ENCODE peak calls at places on chromosome 17, in nine cellular contexts. One of them, this sample, is unnamed.
A peak's percentile ranks its signal among the peaks of the same experiment; 100 is the strongest.

GRCh38 chr17:11514981-11515680 is 83.1 kb upstream of the DNAH9 start:
- DNase-seq in ascending aorta: no peak
- DNase-seq in cardiac fibroblast: no peak
- DNase-seq in astrocyte of the cerebellum: no peak
- DNase-seq in foreskin fibroblast: no peak
- DNase-seq in endothelial cell: no peak
- DNase-seq in left ventricle myocardium inferior: no peak
- DNase-seq in GM12865: no peak
- DNase-seq in PC-9: no peak
- DNase-seq in this sample: no peak

GRCh38 chr17:67401598-67402504 is 24.8 kb downstream of the PITPNC1 start:
- DNase-seq in ascending aorta: no peak
- DNase-seq in cardiac fibroblast: no peak
- DNase-seq in astrocyte of the cerebellum: no peak
- DNase-seq in foreskin fibroblast: no peak
- DNase-seq in endothelial cell: no peak
- DNase-seq in left ventricle myocardium inferior: no peak
- DNase-seq in GM12865: no peak
- DNase-seq in PC-9: no peak
- DNase-seq in this sample: no peak

GRCh38 chr17:43556292-43556691 is 10.2 kb upstream of the ETV4 start:
- DNase-seq in ascending aorta: no peak
- DNase-seq in cardiac fibroblast: peak; percentile 47
- DNase-seq in astrocyte of the cerebellum: no peak
- DNase-seq in foreskin fibroblast: peak; percentile 94
- DNase-seq in endothelial cell: no peak
- DNase-seq in left ventricle myocardium inferior: no peak
- DNase-seq in GM12865: no peak
- DNase-seq in PC-9: peak; percentile 91
- DNase-seq in this sample: peak; percentile 30

GRCh38 chr17:1137465-1137894 is 42.3 kb downstream of the ABR start:
- DNase-seq in ascending aorta: no peak
- DNase-seq in cardiac fibroblast: no peak
- DNase-seq in astrocyte of the cerebellum: no peak
- DNase-seq in foreskin fibroblast: no peak
- DNase-seq in endothelial cell: no peak
- DNase-seq in left ventricle myocardium inferior: no peak
- DNase-seq in GM12865: no peak
- DNase-seq in PC-9: no peak
- DNase-seq in this sample: no peak

GRCh38 chr17:68564415-68565111 is 36.6 kb downstream of the FAM20A start:
- DNase-seq in ascending aorta: no peak
- DNase-seq in cardiac fibroblast: no peak
- DNase-seq in astrocyte of the cerebellum: no peak
- DNase-seq in foreskin fibroblast: no peak
- DNase-seq in endothelial cell: no peak
- DNase-seq in left ventricle myocardium inferior: no peak
- DNase-seq in GM12865: no peak
- DNase-seq in PC-9: no peak
- DNase-seq in this sample: no peak

GRCh38 chr17:43534909-43535308 is 11.2 kb downstream of the ETV4 start:
- DNase-seq in ascending aorta: no peak
- DNase-seq in cardiac fibroblast: peak; percentile 22
- DNase-seq in astrocyte of the cerebellum: no peak
- DNase-seq in foreskin fibroblast: no peak
- DNase-seq in endothelial cell: no peak
- DNase-seq in left ventricle myocardium inferior: no peak
- DNase-seq in GM12865: no peak
- DNase-seq in PC-9: no peak
- DNase-seq in this sample: no peak

GRCh38 chr17:37088459-37088858 is 139.7 kb downstream of the AATF start:
- DNase-seq in ascending aorta: no peak
- DNase-seq in cardiac fibroblast: no peak
- DNase-seq in astrocyte of the cerebellum: no peak
- DNase-seq in foreskin fibroblast: no peak
- DNase-seq in endothelial cell: no peak
- DNase-seq in left ventricle myocardium inferior: no peak
- DNase-seq in GM12865: no peak
- DNase-seq in PC-9: peak; percentile 77
- DNase-seq in this sample: peak; percentile 83

GRCh38 chr17:7019839-7020519 is 2.9 kb upstream of the BCL6B start:
- DNase-seq in ascending aorta: no peak
- DNase-seq in cardiac fibroblast: peak; percentile 66
- DNase-seq in astrocyte of the cerebellum: no peak
- DNase-seq in foreskin fibroblast: no peak
- DNase-seq in endothelial cell: peak; percentile 74
- DNase-seq in left ventricle myocardium inferior: no peak
- DNase-seq in GM12865: no peak
- DNase-seq in PC-9: no peak
- DNase-seq in this sample: peak; percentile 51

GRCh38 chr17:17157041-17157440 is 49.1 kb downstream of the PLD6 start:
- DNase-seq in ascending aorta: no peak
- DNase-seq in cardiac fibroblast: no peak
- DNase-seq in astrocyte of the cerebellum: no peak
- DNase-seq in foreskin fibroblast: no peak
- DNase-seq in endothelial cell: no peak
- DNase-seq in left ventricle myocardium inferior: no peak
- DNase-seq in GM12865: no peak
- DNase-seq in PC-9: no peak
- DNase-seq in this sample: no peak
- TF ChIP-seq CTCF in ascending aorta: no peak
- TF ChIP-seq CTCF in cardiac fibroblast: no peak
- TF ChIP-seq CTCF in astrocyte of the cerebellum: no peak
- TF ChIP-seq CTCF in foreskin fibroblast: no peak
- TF ChIP-seq CTCF in endothelial cell: no peak
- TF ChIP-seq CTCF in left ventricle myocardium inferior: no peak
- TF ChIP-seq CTCF in GM12865: no peak
- TF ChIP-seq CTCF in PC-9: no peak
- TF ChIP-seq CTCF in this sample: no peak

DNA sequence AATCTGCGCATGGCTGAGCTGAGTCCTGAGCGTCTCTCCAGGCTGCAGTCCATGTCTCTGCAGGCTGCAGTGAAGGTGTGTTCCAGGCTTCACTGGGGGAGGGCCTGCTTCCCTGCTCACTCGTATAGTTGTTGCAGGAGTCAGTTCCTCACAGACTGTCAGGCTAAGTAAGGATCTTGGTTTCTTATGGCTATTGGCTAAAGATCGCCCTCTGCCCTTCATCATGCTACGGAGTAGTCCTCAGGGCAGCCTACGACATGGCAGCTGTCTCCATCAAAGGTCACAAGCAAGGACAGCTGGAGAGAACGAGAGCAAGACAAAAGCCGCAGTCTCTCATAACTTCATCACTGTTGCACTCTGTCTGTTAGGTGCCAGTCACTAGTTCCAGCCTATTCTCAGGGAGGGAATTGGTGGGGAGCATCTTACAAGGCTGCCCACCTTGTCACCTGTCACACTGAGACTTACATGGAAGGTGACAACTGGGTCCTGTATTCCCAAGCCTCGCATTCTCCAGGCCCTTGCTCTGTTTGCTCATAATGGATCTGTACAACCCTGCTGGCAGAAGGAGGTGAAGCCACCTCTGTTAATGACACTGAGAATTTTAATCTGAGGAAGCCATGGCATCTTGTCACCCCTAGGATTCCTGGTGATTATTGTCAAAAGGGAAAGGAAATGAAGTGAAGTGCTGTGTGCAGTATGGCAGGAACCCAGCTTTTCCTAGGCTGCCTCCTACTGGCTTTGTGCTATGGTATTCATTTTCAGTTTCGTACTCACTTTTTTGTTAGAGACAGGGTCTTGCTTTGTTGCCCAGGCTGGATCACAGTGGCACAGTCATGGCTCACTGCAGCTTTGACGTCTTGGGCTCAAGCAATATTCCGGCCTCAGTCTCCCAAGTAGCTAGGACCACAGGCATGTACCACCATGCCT is 43.4 kb downstream of the MFSD11 start:
- DNase-seq in ascending aorta: no peak
- DNase-seq in cardiac fibroblast: no peak
- DNase-seq in astrocyte of the cerebellum: no peak
- DNase-seq in foreskin fibroblast: no peak
- DNase-seq in endothelial cell: no peak
- DNase-seq in left ventricle myocardium inferior: no peak
- DNase-seq in GM12865: peak; percentile 3
- DNase-seq in PC-9: no peak
- DNase-seq in this sample: no peak
- TF ChIP-seq CTCF in ascending aorta: no peak
- TF ChIP-seq CTCF in cardiac fibroblast: no peak
- TF ChIP-seq CTCF in astrocyte of the cerebellum: no peak
- TF ChIP-seq CTCF in foreskin fibroblast: no peak
- TF ChIP-seq CTCF in endothelial cell: no peak
- TF ChIP-seq CTCF in left ventricle myocardium inferior: no peak
- TF ChIP-seq CTCF in GM12865: no peak
- TF ChIP-seq CTCF in PC-9: no peak
- TF ChIP-seq CTCF in this sample: no peak

GRCh38 chr17:45229681-45230409 is 8.2 kb downstream of the FMNL1 start:
- DNase-seq in ascending aorta: no peak
- DNase-seq in cardiac fibroblast: no peak
- DNase-seq in astrocyte of the cerebellum: no peak
- DNase-seq in foreskin fibroblast: no peak
- DNase-seq in endothelial cell: no peak
- DNase-seq in left ventricle myocardium inferior: peak; percentile 54
- DNase-seq in GM12865: peak; percentile 63
- DNase-seq in PC-9: no peak
- DNase-seq in this sample: no peak

GRCh38 chr17:45230410-45230786 is 8.7 kb downstream of the FMNL1 start:
- DNase-seq in ascending aorta: no peak
- DNase-seq in cardiac fibroblast: no peak
- DNase-seq in astrocyte of the cerebellum: no peak
- DNase-seq in foreskin fibroblast: no peak
- DNase-seq in endothelial cell: no peak
- DNase-seq in left ventricle myocardium inferior: no peak
- DNase-seq in GM12865: no peak
- DNase-seq in PC-9: no peak
- DNase-seq in this sample: no peak

GRCh38 chr17:45232514-45233422 is 11.1 kb downstream of the FMNL1 start:
- DNase-seq in ascending aorta: no peak
- DNase-seq in cardiac fibroblast: no peak
- DNase-seq in astrocyte of the cerebellum: no peak
- DNase-seq in foreskin fibroblast: no peak
- DNase-seq in endothelial cell: no peak
- DNase-seq in left ventricle myocardium inferior: no peak
- DNase-seq in GM12865: no peak
- DNase-seq in PC-9: no peak
- DNase-seq in this sample: no peak

GRCh38 chr17:45230787-45231480 is 9.2 kb downstream of the FMNL1 start:
- DNase-seq in ascending aorta: no peak
- DNase-seq in cardiac fibroblast: peak; percentile 73
- DNase-seq in astrocyte of the cerebellum: no peak
- DNase-seq in foreskin fibroblast: peak; percentile 39
- DNase-seq in endothelial cell: no peak
- DNase-seq in left ventricle myocardium inferior: peak; percentile 77
- DNase-seq in GM12865: no peak
- DNase-seq in PC-9: peak; percentile 62
- DNase-seq in this sample: no peak

DNA sequence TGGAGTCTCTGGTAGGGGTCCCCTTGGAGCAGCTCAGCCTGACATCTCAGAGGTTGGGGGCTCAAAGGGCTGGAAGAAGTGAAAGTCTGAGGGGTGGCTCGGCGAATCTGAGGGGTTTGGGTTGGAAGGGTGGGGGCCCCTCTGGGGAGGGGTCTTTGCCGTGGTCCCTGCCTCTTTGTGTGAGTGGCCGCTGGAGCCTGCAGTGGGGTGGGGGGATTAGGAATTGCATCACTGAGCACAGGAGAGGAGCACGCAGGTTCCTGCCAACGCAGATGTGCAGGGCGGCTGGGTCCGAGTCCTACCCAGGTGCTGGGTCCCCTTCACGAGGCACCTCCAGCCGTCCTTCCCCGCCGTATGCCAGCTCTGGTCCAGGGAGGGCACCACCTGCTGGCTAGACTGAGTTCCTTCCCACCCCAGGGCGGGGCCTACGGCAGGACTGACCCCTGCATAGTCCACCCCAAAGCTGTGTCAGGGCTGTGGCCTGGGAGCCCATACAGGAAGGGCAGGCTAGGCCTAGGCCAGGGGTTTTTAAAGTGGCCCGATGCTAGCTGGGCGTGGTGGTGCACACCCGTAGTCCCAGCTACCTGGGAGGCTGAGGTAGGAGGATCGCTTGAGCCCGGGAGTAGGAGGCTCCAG is 9.9 kb downstream of the FMNL1 start:
- DNase-seq in ascending aorta: no peak
- DNase-seq in cardiac fibroblast: no peak
- DNase-seq in astrocyte of the cerebellum: no peak
- DNase-seq in foreskin fibroblast: no peak
- DNase-seq in endothelial cell: peak; percentile 49
- DNase-seq in left ventricle myocardium inferior: no peak
- DNase-seq in GM12865: peak; percentile 46
- DNase-seq in PC-9: no peak
- DNase-seq in this sample: peak; percentile 85
- TF ChIP-seq CTCF in ascending aorta: peak; percentile 11
- TF ChIP-seq CTCF in cardiac fibroblast: peak; percentile 44
- TF ChIP-seq CTCF in astrocyte of the cerebellum: peak; percentile 30
- TF ChIP-seq CTCF in foreskin fibroblast: peak; percentile 15
- TF ChIP-seq CTCF in endothelial cell: peak; percentile 18
- TF ChIP-seq CTCF in left ventricle myocardium inferior: peak; percentile 42
- TF ChIP-seq CTCF in GM12865: peak; percentile 39
- TF ChIP-seq CTCF in PC-9: peak; percentile 57
- TF ChIP-seq CTCF in this sample: peak; percentile 66

GRCh38 chr17:32264140-32264799 is 1.4 kb upstream of the RHBDL3 start:
- DNase-seq in ascending aorta: no peak
- DNase-seq in cardiac fibroblast: no peak
- DNase-seq in astrocyte of the cerebellum: no peak
- DNase-seq in foreskin fibroblast: no peak
- DNase-seq in endothelial cell: no peak
- DNase-seq in left ventricle myocardium inferior: no peak
- DNase-seq in GM12865: no peak
- DNase-seq in PC-9: no peak
- DNase-seq in this sample: no peak
- TF ChIP-seq CTCF in ascending aorta: no peak
- TF ChIP-seq CTCF in cardiac fibroblast: peak; percentile 22
- TF ChIP-seq CTCF in astrocyte of the cerebellum: no peak
- TF ChIP-seq CTCF in foreskin fibroblast: no peak
- TF ChIP-seq CTCF in endothelial cell: peak; percentile 18
- TF ChIP-seq CTCF in left ventricle myocardium inferior: no peak
- TF ChIP-seq CTCF in GM12865: no peak
- TF ChIP-seq CTCF in PC-9: no peak
- TF ChIP-seq CTCF in this sample: no peak

GRCh38 chr17:9575381-9576072 is at the start of gene STX8:
- DNase-seq in ascending aorta: peak; percentile 54
- DNase-seq in cardiac fibroblast: peak; percentile 92
- DNase-seq in astrocyte of the cerebellum: peak; percentile 63
- DNase-seq in foreskin fibroblast: peak; percentile 88
- DNase-seq in endothelial cell: peak; percentile 91
- DNase-seq in left ventricle myocardium inferior: peak; percentile 94
- DNase-seq in GM12865: peak; percentile 95
- DNase-seq in PC-9: peak; percentile 57
- DNase-seq in this sample: peak; percentile 85
- TF ChIP-seq CTCF in ascending aorta: no peak
- TF ChIP-seq CTCF in cardiac fibroblast: no peak
- TF ChIP-seq CTCF in astrocyte of the cerebellum: peak; percentile 14
- TF ChIP-seq CTCF in foreskin fibroblast: no peak
- TF ChIP-seq CTCF in endothelial cell: no peak
- TF ChIP-seq CTCF in left ventricle myocardium inferior: no peak
- TF ChIP-seq CTCF in GM12865: no peak
- TF ChIP-seq CTCF in PC-9: no peak
- TF ChIP-seq CTCF in this sample: no peak